ENCODE peak calls at places on chromosomes 11 and 22, in four cellular contexts. C, U, S and A are unnamed samples.

GRCh38 chr11:47886096-47886495 is 37.9 kb upstream of the NUP160 start:
- DNase-seq in C (peak; percentile 90), S (peak; percentile 88), U (peak; percentile 32), A (no peak)

GRCh38 chr11:82038151-82038550 is 695.5 kb downstream of the FAM181B start:
- DNase-seq in C (peak; percentile 7), S (no peak), U (no peak), A (no peak)

GRCh38 chr11:27991731-27992130 is 116.2 kb downstream of the KIF18A start:
- DNase-seq in S (no peak), U (no peak), C (peak; percentile 61), A (no peak)

GRCh38 chr11:130904380-130904779 is 11.9 kb downstream of the SNX19 start:
- DNase-seq in U (no peak), S (no peak), C (no peak), A (no peak)

GRCh38 chr22:36775589-36775965 is 342 bp downstream of the IFT27 start:
- DNase-seq in C (peak; percentile 14), U (peak; percentile 30), S (peak; percentile 5), A (peak; percentile 37)

GRCh38 chr11:30859709-30860108 is 273.6 kb upstream of the MPPED2 start:
- DNase-seq in S (peak; percentile 4), U (no peak), C (no peak), A (no peak)

GRCh38 chr11:100918551-100919500 is 210.8 kb downstream of the PGR start:
- DNase-seq in U (peak; percentile 61), C (no peak), S (no peak), A (no peak)

GRCh38 chr11:34305095-34305692 is 52.6 kb downstream of the ABTB2 start:
- DNase-seq in S (peak; percentile 50), C (no peak), U (no peak), A (no peak)

GRCh38 chr11:123822022-123822421 is 15.9 kb upstream of the OR6M1 start:
- DNase-seq in C (no peak), S (no peak), U (no peak), A (no peak)

GRCh38 chr11:36131719-36132349 is 157.4 kb downstream of the COMMD9 start:
- DNase-seq in S (peak; percentile 51), C (peak; percentile 70), U (no peak), A (peak; percentile 72)

GRCh38 chr11:68890490-68891231 is 13.0 kb downstream of the MRPL21 start:
- DNase-seq in S (peak; percentile 92), C (peak; percentile 86), U (no peak), A (no peak)

DNA sequence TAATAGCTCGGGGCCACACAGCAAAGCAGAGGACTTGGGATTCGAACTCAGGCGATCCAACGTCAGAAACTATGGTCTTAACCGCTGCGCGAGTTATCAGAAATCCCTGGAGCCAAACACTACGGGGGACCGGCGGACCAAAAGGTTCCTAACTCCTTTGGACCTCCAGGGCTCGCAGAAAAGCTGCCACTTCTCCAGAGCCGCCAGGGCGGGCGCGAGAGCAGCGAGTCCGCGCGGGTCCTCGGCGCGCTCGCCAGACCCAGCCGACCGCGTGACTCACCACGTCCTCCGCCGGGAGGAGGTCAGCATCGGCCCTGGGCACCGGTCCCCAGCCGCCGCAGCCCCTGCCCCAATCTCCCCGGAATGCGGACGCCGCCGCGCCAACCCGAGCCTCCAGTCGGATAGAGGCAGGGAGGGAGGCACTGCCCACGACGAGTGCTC is 6.0 kb upstream of the ALX4 start:
- DNase-seq in U (no peak), S (peak; percentile 27), C (no peak), A (peak; percentile 43)
- TF ChIP-seq CTCF in U (no peak), S (peak; percentile 13), C (peak; percentile 13), A (no peak)

GRCh38 chr11:26229270-26229669 is 102.7 kb upstream of the ANO3 start:
- DNase-seq in S (peak; percentile 59), C (peak; percentile 94), U (no peak), A (no peak)

GRCh38 chr11:26227883-26228502 is 103.9 kb upstream of the ANO3 start:
- DNase-seq in S (no peak), C (no peak), U (no peak), A (no peak)

GRCh38 chr11:26228778-26229177 is 103.2 kb upstream of the ANO3 start:
- DNase-seq in C (peak; percentile 27), S (no peak), U (no peak), A (no peak)

GRCh38 chr11:26225643-26226042 is 106.3 kb upstream of the ANO3 start:
- DNase-seq in S (no peak), C (no peak), U (no peak), A (no peak)

GRCh38 chr11:26227311-26227710 is 104.6 kb upstream of the ANO3 start:
- DNase-seq in S (peak; percentile 88), U (no peak), C (peak; percentile 92), A (no peak)
- TF ChIP-seq CTCF in S (peak; percentile 75), U (peak; percentile 61), C (peak; percentile 57), A (no peak)

DNA sequence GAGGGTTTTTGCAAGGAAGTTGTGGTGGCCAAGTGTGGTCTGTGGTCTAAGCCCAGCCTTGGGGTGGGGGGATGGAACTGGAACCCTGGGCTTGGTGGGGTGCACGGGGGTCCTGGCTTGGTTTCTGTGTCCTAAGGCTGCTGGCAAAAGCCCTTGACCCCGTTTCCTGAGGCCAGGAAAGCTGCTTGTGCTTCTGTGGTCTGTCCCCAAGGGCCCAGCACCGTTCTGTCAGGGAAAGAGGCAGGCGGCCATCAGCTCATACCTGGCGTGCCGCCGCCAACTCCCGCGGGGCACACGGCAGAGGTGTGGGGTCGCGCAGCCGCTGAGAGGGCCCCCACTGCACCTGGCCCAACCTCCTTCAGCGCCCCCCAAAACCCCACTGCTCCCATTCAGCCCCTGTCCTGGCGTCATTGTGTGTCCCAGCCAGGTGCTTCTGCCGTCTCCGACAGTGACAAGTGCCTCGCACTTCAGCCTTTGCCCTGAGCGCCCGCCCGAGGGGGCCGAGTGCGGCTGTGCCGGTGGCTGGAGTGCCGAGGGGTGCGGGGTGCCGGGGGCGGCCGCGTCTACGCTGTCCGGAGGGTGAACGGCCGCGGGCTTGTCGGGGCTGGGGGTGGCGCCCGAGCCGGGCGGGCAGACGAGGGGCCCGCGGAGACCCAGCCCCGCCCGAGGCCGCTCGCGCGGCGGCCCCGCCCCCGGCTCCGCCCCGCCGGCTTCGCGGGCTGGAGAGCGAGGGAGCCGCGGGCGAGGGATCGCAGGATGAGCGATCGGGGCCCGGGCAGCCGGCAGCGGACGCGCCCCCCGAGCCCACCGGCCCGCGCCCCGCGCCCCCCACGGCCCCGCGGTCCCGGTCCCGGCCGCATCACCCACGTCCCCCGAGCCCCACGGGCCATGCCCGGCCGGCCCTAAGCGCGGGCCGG is at the start of gene CNIH2:
- DNase-seq in S (no peak), C (no peak), U (no peak), A (peak; percentile 76)
- TF ChIP-seq CTCF in S (no peak), C (no peak), U (no peak), A (no peak)

GRCh38 chr22:22167791-22168189 is 76.8 kb upstream of the VPREB1 start:
- DNase-seq in U (no peak), S (no peak), C (no peak), A (no peak)

GRCh38 chr22:22165936-22166710 is 78.5 kb upstream of the VPREB1 start:
- DNase-seq in S (no peak), C (no peak), U (no peak), A (no peak)

GRCh38 chr22:22161924-22162851 is 82.4 kb upstream of the VPREB1 start:
- DNase-seq in U (no peak), C (no peak), S (no peak), A (no peak)

GRCh38 chr22:22166941-22167713 is 77.5 kb upstream of the VPREB1 start:
- DNase-seq in S (no peak), C (no peak), U (no peak), A (no peak)

DNA sequence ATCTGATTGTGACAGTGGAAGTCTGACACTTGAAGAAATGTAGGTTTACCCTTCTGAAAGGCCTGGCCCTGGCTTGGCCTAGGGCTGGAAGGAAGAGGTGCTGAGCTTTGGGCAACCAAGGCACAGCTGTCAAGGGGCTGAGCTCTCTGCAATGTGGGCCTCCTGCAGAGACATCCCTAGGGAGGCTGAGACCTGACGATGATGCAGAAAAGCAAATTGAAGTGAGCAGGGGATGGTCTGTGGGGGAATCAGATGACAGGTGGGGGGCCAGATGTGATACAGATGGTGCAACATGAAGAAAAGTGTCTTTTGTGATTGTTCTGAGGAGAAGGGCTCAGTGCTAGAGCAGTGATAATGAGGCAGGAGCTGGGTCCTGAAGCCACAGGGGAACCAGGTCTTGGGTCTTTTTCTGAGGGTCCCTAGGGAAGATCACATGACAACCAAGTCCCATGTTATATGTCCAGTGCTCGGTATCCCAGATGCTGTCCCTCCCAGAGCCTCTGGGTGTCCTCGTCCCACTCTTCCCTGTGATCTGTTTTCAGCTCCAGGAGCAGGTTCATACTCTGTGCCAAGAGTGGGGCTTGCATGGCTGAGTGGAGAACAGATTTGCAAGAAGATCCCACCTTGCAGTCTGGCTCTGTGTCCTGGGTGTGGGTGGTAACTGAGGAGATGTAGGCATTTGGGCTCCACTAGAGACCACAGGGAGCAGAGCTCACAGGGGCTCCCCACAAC is 79.9 kb upstream of the VPREB1 start:
- DNase-seq in C (no peak), U (no peak), S (no peak), A (no peak)
- TF ChIP-seq CTCF in C (no peak), U (no peak), S (no peak), A (no peak)

DNA sequence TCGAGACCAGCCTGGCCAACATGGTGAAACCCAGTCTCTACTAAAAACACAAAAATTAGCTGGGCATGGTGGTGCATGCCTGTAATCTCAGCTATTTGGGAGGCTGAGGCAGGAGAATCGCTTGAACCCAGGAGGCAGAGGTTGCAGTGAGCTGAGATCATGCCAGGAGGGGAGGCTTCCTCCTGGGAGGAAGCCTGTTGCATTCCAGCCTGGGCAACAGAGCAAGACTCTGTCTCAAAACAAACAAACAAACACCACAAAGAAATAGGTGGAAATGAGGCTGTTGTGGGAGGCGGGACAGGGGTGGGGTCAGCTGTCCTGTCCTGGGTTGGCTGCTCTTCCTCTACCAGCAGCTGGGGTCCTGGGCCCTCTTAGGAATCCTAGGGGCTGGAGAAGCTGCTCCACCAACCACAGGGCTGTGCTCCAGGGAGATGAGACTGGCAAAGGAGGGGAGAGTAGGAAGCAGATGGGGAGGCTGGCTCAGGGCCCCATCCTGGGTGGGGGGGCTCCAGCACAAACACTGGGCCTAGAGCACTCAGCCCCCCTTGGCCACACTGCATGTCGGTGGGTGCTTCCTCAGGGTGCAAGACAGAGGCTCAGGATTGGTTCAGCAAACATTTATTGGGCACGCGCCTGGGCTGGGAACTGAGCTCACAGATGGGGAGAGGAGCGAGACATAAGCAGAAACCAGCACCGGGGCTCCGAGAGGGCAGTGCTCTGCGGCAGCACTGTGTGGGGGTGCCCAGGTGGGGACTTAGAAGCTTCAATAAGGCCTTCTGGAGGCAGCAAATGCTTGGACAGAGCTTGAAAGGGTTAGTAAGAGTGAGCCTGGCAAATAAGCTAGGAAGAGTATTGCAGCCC is 11.9 kb upstream of the EHD1 start:
- DNase-seq in C (no peak), S (no peak), U (no peak), A (no peak)
- TF ChIP-seq CTCF in C (no peak), S (no peak), U (no peak), A (no peak)

DNA sequence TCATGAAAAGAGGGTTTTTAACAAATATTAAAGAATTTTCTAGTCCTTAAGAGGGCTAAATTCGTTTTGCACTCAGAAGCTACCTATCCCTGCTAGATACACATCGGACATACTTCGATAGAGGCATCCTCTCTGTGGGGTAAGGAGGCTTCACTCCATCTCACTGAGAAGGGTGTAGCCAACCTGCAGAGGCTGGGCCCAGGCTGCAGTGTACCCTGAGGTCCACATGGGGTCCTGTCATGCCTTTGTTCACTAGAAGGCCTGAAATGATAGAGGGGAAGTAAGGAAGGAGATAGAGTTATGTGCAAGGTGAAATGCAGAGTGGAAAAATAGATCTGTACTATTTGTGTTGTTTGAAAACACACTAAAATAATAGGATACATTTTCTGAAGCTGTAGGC is 45.6 kb downstream of the IGSF9B start:
- DNase-seq in S (no peak), C (no peak), U (no peak), A (no peak)
- TF ChIP-seq CTCF in S (peak; percentile 10), C (peak; percentile 4), U (peak; percentile 16), A (peak; percentile 27)